ENCODE peak calls at places on chromosomes 11 and 22, in four cellular contexts. Q is progenitor cell of endocrine pancreas, G is brain microvascular endothelial cell, U is HFFc6. I is an unnamed sample.

GRCh38 chr11:119846374-119846773 is 117.4 kb upstream of the NECTIN1 start:
- DNase-seq in G (no peak), Q (no peak), U (no peak), I (no peak)

GRCh38 chr22:46453006-46453828 is 84.2 kb downstream of the CELSR1 start:
- DNase-seq in U (no peak), Q (no peak), G (no peak), I (no peak)

GRCh38 chr11:74647404-74647803 is 55.0 kb downstream of the POLD3 start:
- DNase-seq in G (no peak), U (no peak), Q (no peak), I (no peak)

GRCh38 chr22:45438364-45438763 is 24.9 kb downstream of the RIBC2 start:
- DNase-seq in Q (no peak), G (no peak), U (no peak), I (no peak)

GRCh38 chr11:10322830-10323792 is 18.2 kb downstream of the ADM start:
- DNase-seq in Q (no peak), G (peak; percentile 86), U (peak; percentile 83), I (no peak)

GRCh38 chr22:17772963-17773605 is 1.2 kb downstream of the BID start:
- DNase-seq in U (peak; percentile 31), Q (no peak), G (no peak), I (no peak)

GRCh38 chr11:24046731-24047130 is 450.1 kb upstream of the LUZP2 start:
- DNase-seq in U (peak; percentile 2), Q (no peak), G (no peak), I (no peak)

GRCh38 chr11:86464509-86465221 is 90.0 kb downstream of the CCDC81 start:
- DNase-seq in G (no peak), Q (no peak), U (no peak), I (no peak)

GRCh38 chr11:118843518-118843917 is 40.2 kb upstream of the CXCR5 start:
- DNase-seq in U (no peak), G (no peak), Q (no peak), I (no peak)

GRCh38 chr11:17389205-17389956 is 922 bp upstream of the KCNJ11 start:
- DNase-seq in G (no peak), U (no peak), Q (peak; percentile 85), I (peak; percentile 67)

GRCh38 chr11:74024630-74025029 is 15.7 kb upstream of the UCP3 start:
- DNase-seq in G (peak; percentile 89), Q (no peak), U (peak; percentile 64), I (no peak)

GRCh38 chr11:124179311-124179710 is 3.8 kb upstream of the OR10D3 start:
- DNase-seq in G (no peak), Q (no peak), U (no peak), I (no peak)

GRCh38 chr11:113896156-113896879 is 8.3 kb upstream of the HTR3B start:
- DNase-seq in Q (no peak), U (peak; percentile 17), G (peak; percentile 32), I (no peak)

GRCh38 chr11:73625690-73626318 is 20.6 kb upstream of the PLEKHB1 start:
- DNase-seq in G (peak; percentile 59), U (peak; percentile 39), Q (peak; percentile 52), I (peak; percentile 57)

GRCh38 chr11:44564653-44565007 is 833 bp upstream of the CD82 start:
- DNase-seq in G (peak; percentile 65), U (peak; percentile 84), Q (no peak), I (no peak)

GRCh38 chr22:23086263-23086662 is 15.9 kb downstream of the GNAZ start:
- DNase-seq in G (no peak), U (no peak), Q (no peak), I (no peak)